ENCODE peak calls at places on chromosomes 1 and 21, in five cellular contexts. S is CD4-positive, alpha-beta memory T cell; E is trophoblast cell; I is aorta; U is stomach. K is an unnamed sample. For H3K4me1, the result is how much of the 10 kb centered on the place peaks cover.

GRCh38 chr21:46325073-46325912 is 1.3 kb downstream of the PCNT start:
- DNase-seq in U (peak), E (peak), S (no peak), I (peak), K (peak)

GRCh38 chr1:207414606-207415108 is 39.5 kb upstream of the CR2 start:
- DNase-seq in U (no peak), S (no peak), E (no peak), I (no peak), K (no peak)

GRCh38 chr1:151146416-151147131 is at the start of gene SEMA6C:
- DNase-seq in S (peak), I (peak), E (peak), U (peak), K (peak)

GRCh38 chr1:6365047-6365446 is 28.5 kb downstream of the ACOT7 start:
- DNase-seq in S (peak), U (no peak), I (no peak), E (no peak), K (peak)

GRCh38 chr1:93749894-93750301 is 68.3 kb upstream of the BCAR3 start:
- DNase-seq in I (no peak), E (no peak), U (peak), S (no peak), K (no peak)

GRCh38 chr1:167482184-167482583 is 36.1 kb downstream of the CD247 start:
- DNase-seq in E (no peak), I (no peak), S (peak), U (no peak), K (peak)

GRCh38 chr1:172885976-172886375 is 164.8 kb downstream of the TNFSF18 start:
- DNase-seq in E (no peak), S (no peak), U (no peak), I (no peak), K (no peak)

GRCh38 chr1:226603030-226603960 is 54.7 kb downstream of the STUM start:
- DNase-seq in U (peak), I (peak), E (no peak), S (no peak), K (no peak)

GRCh38 chr1:235468970-235469369 is 35.3 kb downstream of the B3GALNT2 start:
- DNase-seq in S (no peak), I (no peak), U (no peak), E (peak), K (no peak)

GRCh38 chr1:67618285-67619018 is 66.5 kb upstream of the GADD45A start:
- DNase-seq in S (no peak), I (peak), E (peak), U (peak), K (no peak)

GRCh38 chr1:224273651-224274050 is 56.3 kb downstream of the NVL start:
- DNase-seq in I (no peak), U (no peak), S (no peak), E (peak), K (no peak)

GRCh38 chr1:56074357-56074717 is 505.0 kb downstream of the PLPP3 start:
- DNase-seq in S (no peak), U (peak), E (no peak), I (no peak), K (no peak)

GRCh38 chr1:208234721-208235120 is 9.5 kb downstream of the PLXNA2 start:
- DNase-seq in I (no peak), U (no peak), E (no peak), S (no peak), K (no peak)

GRCh38 chr1:74830736-74831135 is 97.8 kb downstream of the TYW3 start:
- DNase-seq in I (no peak), E (no peak), S (no peak), U (no peak), K (no peak)

GRCh38 chr1:29217633-29218032 is 13.1 kb downstream of the MECR start:
- DNase-seq in I (no peak), U (no peak), S (no peak), E (no peak), K (no peak)

GRCh38 chr1:179080866-179081695 is 789 bp upstream of the TOR3A start:
- DNase-seq in S (peak), U (no peak), E (no peak), I (no peak), K (peak)

GRCh38 chr1:116310172-116310571 is 62.9 kb upstream of the ATP1A1 start:
- DNase-seq in U (no peak), I (no peak), E (no peak), S (no peak), K (no peak)

GRCh38 chr1:21651214-21652042 is 17.7 kb downstream of the RAP1GAP start:
- DNase-seq in E (no peak), I (no peak), U (peak), S (peak), K (peak)

GRCh38 chr21:38669186-38669585 is 136.5 kb upstream of the ETS2 start:
- DNase-seq in I (no peak), S (no peak), E (peak), U (no peak), K (no peak)

GRCh38 chr1:89547563-89548485 is 23.2 kb downstream of the LRRC8B start:
- DNase-seq in U (no peak), I (no peak), S (no peak), E (peak), K (no peak)

GRCh38 chr1:53266038-53266437 is 27.7 kb upstream of the MAGOH start:
- DNase-seq in E (no peak), U (no peak), I (no peak), S (no peak), K (peak)

GRCh38 chr1:226132731-226133503 is 53.6 kb downstream of the ACBD3 start:
- DNase-seq in U (peak), S (no peak), I (peak), E (no peak), K (no peak)

GRCh38 chr21:39843916-39844315 is 23.3 kb upstream of the PCP4 start:
- DNase-seq in U (no peak), S (no peak), I (no peak), E (no peak), K (no peak)

GRCh38 chr1:20037877-20038276 is 32.1 kb upstream of the PLA2G5 start:
- DNase-seq in U (no peak), E (peak), I (no peak), S (no peak), K (no peak)

GRCh38 chr1:228149341-228150020 is at the start of gene GJC2:
- DNase-seq in U (no peak), E (no peak), I (peak), S (no peak), K (no peak)

GRCh38 chr1:31588751-31589515 is 12.6 kb downstream of the TINAGL1 start:
- DNase-seq in U (peak), E (no peak), I (peak), S (no peak), K (no peak)

GRCh38 chr1:179121159-179121938 is 39.5 kb downstream of the TOR3A start:
- DNase-seq in E (peak), U (no peak), S (peak), I (no peak), K (peak)

GRCh38 chr1:11842154-11843041 is 5.2 kb downstream of the NPPA start:
- DNase-seq in U (no peak), I (no peak), E (no peak), S (no peak), K (no peak)

GRCh38 chr21:43801006-43801783 is 11.8 kb downstream of the RRP1 start:
- DNase-seq in S (no peak), I (no peak), E (no peak), U (no peak), K (no peak)

GRCh38 chr1:30191154-30191702 is 532.2 kb downstream of the MATN1 start:
- DNase-seq in S (peak), U (no peak), E (peak), I (peak), K (peak)

GRCh38 chr1:160781129-160781808 is 14.7 kb upstream of the LY9 start:
- DNase-seq in E (peak), I (no peak), S (no peak), U (peak), K (no peak)

DNA sequence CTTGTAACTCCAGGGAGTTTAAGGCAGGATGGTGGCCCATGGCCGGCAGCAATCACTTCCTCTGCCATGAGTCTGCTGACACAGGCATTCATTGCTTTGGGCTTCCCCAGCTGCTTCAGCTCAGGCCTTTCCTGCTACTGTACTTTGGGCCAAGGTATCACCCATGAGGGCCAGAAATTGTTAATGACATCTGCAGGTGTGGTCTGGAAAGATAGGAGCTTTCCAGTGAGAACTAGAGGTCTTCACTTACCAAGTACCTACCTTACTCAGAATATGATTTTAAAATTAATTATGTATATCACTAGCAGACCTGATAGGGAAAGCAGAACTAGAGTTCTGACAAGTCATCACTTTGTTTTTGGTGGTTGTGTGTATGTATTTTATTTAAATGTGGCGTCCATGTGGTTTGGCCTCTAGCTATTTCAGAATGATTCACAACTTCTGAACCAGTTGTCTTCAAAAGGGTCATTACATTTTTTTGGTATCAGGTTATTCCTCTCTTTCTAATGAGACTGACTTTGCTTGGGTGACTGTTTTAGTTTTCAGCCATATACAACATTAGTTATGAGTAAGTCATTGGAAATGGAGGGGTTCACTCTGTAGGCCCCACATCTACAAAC is 2.7 kb downstream of the RGL1 start:
- DNase-seq in E (peak), I (no peak), S (no peak), U (no peak), K (no peak)
- H3K4me3 ChIP-seq in E (no peak), I (no peak), S (no peak), U (no peak), K (no peak)

DNA sequence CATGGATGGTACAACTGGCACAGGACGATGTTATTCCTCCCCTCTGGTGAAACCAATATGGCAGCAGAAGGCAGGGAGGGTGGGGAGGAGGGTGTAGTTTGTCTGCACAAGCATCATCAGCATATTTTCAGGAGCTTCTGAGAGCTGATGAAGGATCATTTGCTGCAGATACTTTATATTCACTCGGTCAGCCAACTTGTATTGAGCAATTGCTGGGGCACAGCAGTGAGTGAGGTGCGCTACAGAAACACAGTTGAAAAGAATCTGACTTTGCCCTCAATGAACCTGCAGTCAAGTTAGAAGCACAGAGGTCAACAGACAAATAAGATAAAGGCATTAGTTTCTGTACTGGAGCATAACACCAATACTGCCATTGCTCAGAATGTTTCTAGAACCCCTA is 13.1 kb downstream of the PKP1 start:
- DNase-seq in E (no peak), S (no peak), U (no peak), I (no peak), K (no peak)
- H3K4me1 ChIP-seq in E (under half), S (under half), U (under half), I (under half), K (under half)

GRCh38 chr1:90851711-90852050 is 134.6 kb upstream of the BARHL2 start:
- DNase-seq in E (no peak), S (no peak), I (no peak), U (no peak), K (no peak)
- H3K4me3 ChIP-seq in E (peak), S (no peak), I (peak), U (peak), K (peak)

GRCh38 chr1:230138561-230139239 is 71.7 kb downstream of the GALNT2 start:
- DNase-seq in U (no peak), I (no peak), E (no peak), S (no peak), K (no peak)

GRCh38 chr1:230140221-230141001 is 73.4 kb downstream of the GALNT2 start:
- DNase-seq in I (peak), S (no peak), U (no peak), E (peak), K (no peak)

GRCh38 chr1:230141002-230141648 is 74.1 kb downstream of the GALNT2 start:
- DNase-seq in S (no peak), E (no peak), U (no peak), I (no peak), K (no peak)

GRCh38 chr1:230139741-230140140 is 72.7 kb downstream of the GALNT2 start:
- DNase-seq in E (peak), U (no peak), S (no peak), I (no peak), K (no peak)

DNA sequence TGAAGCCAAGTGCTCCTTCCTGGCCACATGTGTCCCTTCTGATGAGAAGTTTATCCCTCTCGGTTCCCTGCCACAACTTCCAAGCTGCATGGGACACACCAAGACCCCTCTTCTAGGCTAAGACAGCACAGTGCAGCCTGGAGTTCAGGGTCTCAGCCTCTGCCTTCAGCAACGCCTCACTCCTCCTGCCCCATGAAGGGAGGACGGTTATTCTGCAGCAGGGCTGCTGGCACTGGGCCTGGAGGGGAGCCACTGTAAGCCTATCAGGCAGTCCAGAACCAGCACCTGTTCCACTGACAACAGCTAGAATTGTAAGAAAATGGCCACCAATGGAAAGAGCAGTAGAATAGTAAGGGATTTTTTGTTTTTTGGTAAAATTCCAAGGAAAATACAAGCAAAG is 72.3 kb downstream of the GALNT2 start:
- DNase-seq in U (no peak), S (no peak), I (no peak), E (no peak), K (no peak)
- H3K4me1 ChIP-seq in U (under half), S (under half), I (under half), E (under half), K (under half)

K was measured in CD4-positive, CD25-positive, alpha-beta regulatory T cell.